ENCODE peak calls at places on chromosomes 16 and 17, in nine cellular contexts. S is fibroblast of mammary gland; Z is lung; F is spleen; L is heart right ventricle; K is epithelial cell of esophagus; R is activated T-cell treated with anti-CD3 and anti-CD28 coated beads for 1 hour; V is stimulated activated CD4-positive, alpha-beta T cell treated with anti-CD3 and anti-CD28 coated beads, TNF-alpha, amount 100 ng/mL, for 4 hours; B is ACHN. C is an unnamed sample.

GRCh38 chr17:31067699-31068184 is 27.0 kb upstream of the NF1 start:
- DNase-seq in R (no peak), V (no peak), L (no peak), B (peak), K (peak), Z (no peak), F (no peak), S (peak), C (no peak)

GRCh38 chr17:83195330-83196087 is 116.1 kb downstream of the METRNL start:
- DNase-seq in F (peak), K (no peak), V (no peak), B (no peak), Z (no peak), L (no peak), S (peak), R (no peak), C (no peak)

GRCh38 chr16:3327514-3327913 is 22.2 kb downstream of the ZNF75A start:
- DNase-seq in V (no peak), Z (no peak), F (no peak), B (no peak), L (no peak), R (no peak), K (no peak), S (no peak), C (no peak)

GRCh38 chr17:76801706-76802105 is 63.8 kb downstream of the MFSD11 start:
- DNase-seq in L (no peak), S (no peak), R (no peak), F (no peak), K (no peak), Z (no peak), B (no peak), V (no peak), C (no peak)

GRCh38 chr17:76252040-76252954 is 12.0 kb upstream of the RNF157 start:
- DNase-seq in K (peak), S (peak), L (no peak), F (peak), V (no peak), B (no peak), R (no peak), Z (no peak), C (no peak)

GRCh38 chr16:18782697-18783429 is 7.3 kb downstream of the RPS15A start:
- DNase-seq in S (peak), V (no peak), K (no peak), F (no peak), B (no peak), L (no peak), R (no peak), Z (no peak), C (no peak)

GRCh38 chr17:30117548-30118155 is 1.0 kb downstream of the NSRP1 start:
- DNase-seq in K (no peak), Z (no peak), V (no peak), B (no peak), F (no peak), L (no peak), R (no peak), S (peak), C (no peak)

GRCh38 chr16:70572926-70573270 is 49.3 kb downstream of the SF3B3 start:
- DNase-seq in R (no peak), F (no peak), Z (no peak), L (no peak), V (no peak), K (no peak), S (no peak), B (no peak), C (no peak)

GRCh38 chr17:75087558-75088453 is at the start of gene SLC16A5:
- DNase-seq in B (no peak), S (peak), L (peak), Z (peak), F (peak), V (no peak), R (peak), K (peak), C (peak)

GRCh38 chr17:75518201-75518600 is 1.9 kb downstream of the TSEN54 start:
- DNase-seq in S (no peak), B (no peak), L (no peak), F (no peak), K (no peak), V (no peak), R (no peak), Z (no peak), C (no peak)

GRCh38 chr17:67520282-67520906 is 143.3 kb downstream of the PITPNC1 start:
- DNase-seq in K (peak), F (no peak), B (no peak), Z (no peak), L (no peak), V (no peak), S (peak), R (no peak), C (no peak)

GRCh38 chr16:66491716-66492064 is 58.2 kb downstream of the TK2 start:
- DNase-seq in L (no peak), R (no peak), Z (no peak), V (no peak), S (no peak), F (no peak), K (no peak), B (no peak), C (no peak)

GRCh38 chr17:19374136-19374535 is 4.2 kb upstream of the MAPK7 start:
- DNase-seq in S (peak), L (no peak), Z (no peak), R (no peak), F (no peak), B (no peak), K (no peak), V (no peak), C (no peak)

GRCh38 chr16:424623-425081 is 797 bp upstream of the RAB11FIP3 start:
- DNase-seq in S (peak), Z (peak), F (no peak), B (peak), K (peak), R (no peak), L (peak), V (no peak), C (no peak)

GRCh38 chr16:24054649-24055560 is 201.2 kb upstream of the CACNG3 start:
- DNase-seq in B (no peak), S (no peak), K (no peak), F (no peak), V (no peak), R (no peak), Z (no peak), L (no peak), C (no peak)

GRCh38 chr16:66309409-66309808 is 57.1 kb upstream of the CDH5 start:
- DNase-seq in F (peak), K (no peak), S (no peak), B (no peak), V (no peak), Z (no peak), R (no peak), L (no peak), C (no peak)

GRCh38 chr16:89811321-89811720 is 5.1 kb downstream of the FANCA start:
- DNase-seq in Z (no peak), K (no peak), R (no peak), F (no peak), S (no peak), B (no peak), L (no peak), V (no peak), C (no peak)